ENCODE peak calls at places on chromosomes 2 and 18, in seven cellular contexts. One of them, this sample, is unnamed.

GRCh38 chr2:98026927-98027522 is 31.3 kb upstream of the TMEM131 start:
- ATAC-seq in pancreas: peak; percentile 27
- ATAC-seq in thoracic aorta: no peak
- ATAC-seq in effector memory CD8-positive, alpha-beta T cell: peak; percentile 52
- ATAC-seq in foreskin keratinocyte: no peak
- ATAC-seq in lower lobe of right lung: peak; percentile 80
- ATAC-seq in naive thymus-derived CD4-positive, alpha-beta T cell: peak; percentile 78
- ATAC-seq in this sample: peak; percentile 49

GRCh38 chr2:10654069-10654468 is 35.7 kb downstream of the NOL10 start:
- ATAC-seq in thoracic aorta: no peak
- ATAC-seq in foreskin keratinocyte: peak; percentile 97
- ATAC-seq in pancreas: peak; percentile 90
- ATAC-seq in effector memory CD8-positive, alpha-beta T cell: peak; percentile 83
- ATAC-seq in naive thymus-derived CD4-positive, alpha-beta T cell: peak; percentile 54
- ATAC-seq in lower lobe of right lung: peak; percentile 95
- ATAC-seq in this sample: no peak

GRCh38 chr2:18445412-18446320 is 114.8 kb downstream of the RDH14 start:
- ATAC-seq in foreskin keratinocyte: no peak
- ATAC-seq in pancreas: peak; percentile 69
- ATAC-seq in naive thymus-derived CD4-positive, alpha-beta T cell: no peak
- ATAC-seq in effector memory CD8-positive, alpha-beta T cell: no peak
- ATAC-seq in thoracic aorta: peak; percentile 31
- ATAC-seq in lower lobe of right lung: peak; percentile 53
- ATAC-seq in this sample: no peak

GRCh38 chr2:222613715-222614331 is 42.1 kb downstream of the FARSB start:
- ATAC-seq in thoracic aorta: no peak
- ATAC-seq in foreskin keratinocyte: peak; percentile 78
- ATAC-seq in lower lobe of right lung: peak; percentile 71
- ATAC-seq in effector memory CD8-positive, alpha-beta T cell: no peak
- ATAC-seq in naive thymus-derived CD4-positive, alpha-beta T cell: no peak
- ATAC-seq in pancreas: peak; percentile 72
- ATAC-seq in this sample: peak; percentile 91

GRCh38 chr18:45997689-45998088 is 30.6 kb upstream of the EPG5 start:
- ATAC-seq in pancreas: no peak
- ATAC-seq in foreskin keratinocyte: no peak
- ATAC-seq in lower lobe of right lung: no peak
- ATAC-seq in thoracic aorta: no peak
- ATAC-seq in effector memory CD8-positive, alpha-beta T cell: peak; percentile 69
- ATAC-seq in naive thymus-derived CD4-positive, alpha-beta T cell: peak; percentile 71
- ATAC-seq in this sample: no peak

GRCh38 chr18:907880-908512 is 3.3 kb downstream of the ADCYAP1 start:
- ATAC-seq in effector memory CD8-positive, alpha-beta T cell: no peak
- ATAC-seq in pancreas: peak; percentile 5
- ATAC-seq in foreskin keratinocyte: no peak
- ATAC-seq in thoracic aorta: no peak
- ATAC-seq in naive thymus-derived CD4-positive, alpha-beta T cell: no peak
- ATAC-seq in lower lobe of right lung: peak; percentile 38
- ATAC-seq in this sample: peak; percentile 21

GRCh38 chr18:75088021-75088506 is 120.9 kb downstream of the PTGR3 start:
- ATAC-seq in effector memory CD8-positive, alpha-beta T cell: no peak
- ATAC-seq in naive thymus-derived CD4-positive, alpha-beta T cell: no peak
- ATAC-seq in lower lobe of right lung: no peak
- ATAC-seq in foreskin keratinocyte: no peak
- ATAC-seq in pancreas: no peak
- ATAC-seq in thoracic aorta: no peak
- ATAC-seq in this sample: no peak

GRCh38 chr2:187936228-187936627 is 355.4 kb upstream of the GULP1 start:
- ATAC-seq in naive thymus-derived CD4-positive, alpha-beta T cell: no peak
- ATAC-seq in lower lobe of right lung: no peak
- ATAC-seq in thoracic aorta: no peak
- ATAC-seq in effector memory CD8-positive, alpha-beta T cell: no peak
- ATAC-seq in foreskin keratinocyte: no peak
- ATAC-seq in pancreas: no peak
- ATAC-seq in this sample: no peak

GRCh38 chr2:236546561-236546961 is 23.1 kb upstream of the ACKR3 start:
- ATAC-seq in foreskin keratinocyte: no peak
- ATAC-seq in effector memory CD8-positive, alpha-beta T cell: peak; percentile 72
- ATAC-seq in pancreas: no peak
- ATAC-seq in thoracic aorta: no peak
- ATAC-seq in naive thymus-derived CD4-positive, alpha-beta T cell: peak; percentile 71
- ATAC-seq in lower lobe of right lung: peak; percentile 45
- ATAC-seq in this sample: no peak

GRCh38 chr2:7456762-7457161 is 539.5 kb downstream of the RNF144A start:
- ATAC-seq in lower lobe of right lung: no peak
- ATAC-seq in foreskin keratinocyte: no peak
- ATAC-seq in thoracic aorta: no peak
- ATAC-seq in naive thymus-derived CD4-positive, alpha-beta T cell: no peak
- ATAC-seq in pancreas: no peak
- ATAC-seq in effector memory CD8-positive, alpha-beta T cell: no peak
- ATAC-seq in this sample: no peak

GRCh38 chr18:49514577-49514976 is 27.5 kb upstream of the C18orf32 start:
- ATAC-seq in effector memory CD8-positive, alpha-beta T cell: no peak
- ATAC-seq in lower lobe of right lung: no peak
- ATAC-seq in foreskin keratinocyte: no peak
- ATAC-seq in naive thymus-derived CD4-positive, alpha-beta T cell: no peak
- ATAC-seq in thoracic aorta: no peak
- ATAC-seq in pancreas: no peak
- ATAC-seq in this sample: no peak

GRCh38 chr2:37555457-37555856 is 116.0 kb downstream of the CDC42EP3 start:
- ATAC-seq in thoracic aorta: no peak
- ATAC-seq in effector memory CD8-positive, alpha-beta T cell: peak; percentile 79
- ATAC-seq in naive thymus-derived CD4-positive, alpha-beta T cell: peak; percentile 81
- ATAC-seq in pancreas: no peak
- ATAC-seq in lower lobe of right lung: no peak
- ATAC-seq in foreskin keratinocyte: no peak
- ATAC-seq in this sample: no peak

GRCh38 chr2:104412384-104412783 is 441.5 kb upstream of the POU3F3 start:
- ATAC-seq in naive thymus-derived CD4-positive, alpha-beta T cell: no peak
- ATAC-seq in thoracic aorta: no peak
- ATAC-seq in effector memory CD8-positive, alpha-beta T cell: no peak
- ATAC-seq in lower lobe of right lung: no peak
- ATAC-seq in pancreas: peak; percentile 54
- ATAC-seq in foreskin keratinocyte: no peak
- ATAC-seq in this sample: no peak

GRCh38 chr2:30371772-30372373 is 75.2 kb upstream of the LCLAT1 start:
- ATAC-seq in lower lobe of right lung: no peak
- ATAC-seq in naive thymus-derived CD4-positive, alpha-beta T cell: no peak
- ATAC-seq in effector memory CD8-positive, alpha-beta T cell: no peak
- ATAC-seq in pancreas: peak; percentile 22
- ATAC-seq in thoracic aorta: no peak
- ATAC-seq in foreskin keratinocyte: no peak
- ATAC-seq in this sample: no peak

GRCh38 chr2:173955867-173956266 is 9.3 kb downstream of the SP3 start:
- ATAC-seq in foreskin keratinocyte: no peak
- ATAC-seq in thoracic aorta: no peak
- ATAC-seq in pancreas: no peak
- ATAC-seq in effector memory CD8-positive, alpha-beta T cell: no peak
- ATAC-seq in lower lobe of right lung: no peak
- ATAC-seq in naive thymus-derived CD4-positive, alpha-beta T cell: no peak
- ATAC-seq in this sample: no peak

GRCh38 chr18:3214855-3215637 is 4.7 kb downstream of the MYOM1 start:
- ATAC-seq in foreskin keratinocyte: no peak
- ATAC-seq in pancreas: no peak
- ATAC-seq in lower lobe of right lung: no peak
- ATAC-seq in thoracic aorta: no peak
- ATAC-seq in effector memory CD8-positive, alpha-beta T cell: no peak
- ATAC-seq in naive thymus-derived CD4-positive, alpha-beta T cell: no peak
- ATAC-seq in this sample: no peak

GRCh38 chr2:121790276-121790956 is 35.0 kb downstream of the TSN start:
- ATAC-seq in foreskin keratinocyte: peak; percentile 97
- ATAC-seq in pancreas: peak; percentile 55
- ATAC-seq in effector memory CD8-positive, alpha-beta T cell: no peak
- ATAC-seq in lower lobe of right lung: peak; percentile 54
- ATAC-seq in thoracic aorta: no peak
- ATAC-seq in naive thymus-derived CD4-positive, alpha-beta T cell: no peak
- ATAC-seq in this sample: peak; percentile 81

GRCh38 chr2:28717339-28717758 is 34.3 kb upstream of the PPP1CB start:
- ATAC-seq in thoracic aorta: peak; percentile 65
- ATAC-seq in naive thymus-derived CD4-positive, alpha-beta T cell: peak; percentile 78
- ATAC-seq in effector memory CD8-positive, alpha-beta T cell: no peak
- ATAC-seq in pancreas: peak; percentile 78
- ATAC-seq in foreskin keratinocyte: peak; percentile 49
- ATAC-seq in lower lobe of right lung: peak; percentile 92
- ATAC-seq in this sample: peak; percentile 75

GRCh38 chr18:21167641-21168372 is 56.2 kb upstream of the ROCK1 start:
- ATAC-seq in lower lobe of right lung: peak; percentile 87
- ATAC-seq in naive thymus-derived CD4-positive, alpha-beta T cell: no peak
- ATAC-seq in thoracic aorta: no peak
- ATAC-seq in effector memory CD8-positive, alpha-beta T cell: no peak
- ATAC-seq in pancreas: peak; percentile 89
- ATAC-seq in foreskin keratinocyte: peak; percentile 45
- ATAC-seq in this sample: no peak

GRCh38 chr2:171522804-171523338 is 597 bp downstream of the CYBRD1 start:
- ATAC-seq in naive thymus-derived CD4-positive, alpha-beta T cell: peak; percentile 39
- ATAC-seq in thoracic aorta: no peak
- ATAC-seq in foreskin keratinocyte: peak; percentile 50
- ATAC-seq in lower lobe of right lung: peak; percentile 62
- ATAC-seq in effector memory CD8-positive, alpha-beta T cell: peak; percentile 46
- ATAC-seq in pancreas: peak; percentile 52
- ATAC-seq in this sample: peak; percentile 74